ENCODE peak calls at places on chromosomes 16 and 17, in eight cellular contexts. N is AG04450; X is hippocampal formation; E is GM12864; W is HEK293T; P is H7; U is endodermal cell; B is CD4-positive, alpha-beta memory T cell. M is an unnamed sample.

GRCh38 chr17:57422574-57423164 is 166.3 kb downstream of the MSI2 start:
- DNase-seq in U (no peak), E (peak), B (no peak), P (no peak), N (no peak), W (no peak), X (no peak), M (no peak)

GRCh38 chr17:28901866-28902818 is 737 bp downstream of the DHRS13 start:
- DNase-seq in E (no peak), U (no peak), P (peak), X (no peak), B (no peak), N (no peak), W (peak), M (no peak)

GRCh38 chr17:8072727-8073461 is 14.6 kb downstream of the ALOX12B start:
- DNase-seq in N (no peak), E (no peak), X (no peak), B (peak), U (peak), P (peak), W (no peak), M (no peak)

GRCh38 chr16:709651-710499 is 4.3 kb upstream of the FBXL16 start:
- DNase-seq in B (no peak), P (peak), U (peak), E (no peak), N (peak), X (peak), W (peak), M (no peak)

GRCh38 chr16:86048221-86048620 is 149.3 kb downstream of the IRF8 start:
- DNase-seq in N (no peak), U (peak), X (no peak), P (peak), B (no peak), E (no peak), W (no peak), M (no peak)

GRCh38 chr17:80123791-80124190 is 22.4 kb downstream of the GAA start:
- DNase-seq in X (no peak), U (no peak), W (no peak), B (no peak), P (no peak), E (no peak), N (no peak), M (no peak)

GRCh38 chr17:9900744-9901143 is 4.3 kb downstream of the RCVRN start:
- DNase-seq in W (no peak), E (no peak), B (no peak), U (no peak), X (no peak), P (no peak), N (no peak), M (no peak)

GRCh38 chr17:79515646-79516604 is 94.9 kb downstream of the RBFOX3 start:
- DNase-seq in N (no peak), W (no peak), X (no peak), B (no peak), U (no peak), P (peak), E (no peak), M (no peak)

GRCh38 chr17:17355426-17355825 is 52.3 kb downstream of the NT5M start:
- DNase-seq in P (no peak), U (no peak), W (no peak), X (no peak), B (no peak), N (no peak), E (no peak), M (no peak)

GRCh38 chr17:73357318-73357717 is 45.5 kb upstream of the CDC42EP4 start:
- DNase-seq in W (no peak), X (peak), P (no peak), E (no peak), B (no peak), N (no peak), U (peak), M (no peak)

GRCh38 chr17:16906670-16907069 is 65.2 kb downstream of the TNFRSF13B start:
- DNase-seq in U (no peak), E (no peak), P (no peak), X (no peak), W (no peak), B (no peak), N (no peak), M (no peak)

GRCh38 chr16:17963185-17963836 is 373.2 kb downstream of the NPIPA8 start:
- DNase-seq in B (no peak), X (no peak), P (no peak), U (no peak), E (peak), W (no peak), N (no peak), M (no peak)

GRCh38 chr16:23575834-23576233 is 18.3 kb downstream of the UBFD1 start:
- DNase-seq in E (no peak), X (no peak), U (no peak), W (no peak), P (peak), B (no peak), N (no peak), M (no peak)

GRCh38 chr17:29283496-29283895 is 10.5 kb downstream of the NUFIP2 start:
- DNase-seq in E (no peak), W (no peak), U (no peak), N (no peak), X (no peak), P (no peak), B (no peak), M (no peak)

GRCh38 chr17:63446218-63446980 is at the start of gene CYB561:
- DNase-seq in W (peak), P (peak), B (peak), N (no peak), E (no peak), U (no peak), X (no peak), M (no peak)

GRCh38 chr17:35892091-35892637 is 12.0 kb upstream of the CCL5 start:
- DNase-seq in U (no peak), N (no peak), P (no peak), E (no peak), W (no peak), X (no peak), B (no peak), M (no peak)

GRCh38 chr16:24700549-24701392 is 28.7 kb upstream of the TNRC6A start:
- DNase-seq in W (peak), X (peak), P (peak), N (peak), E (no peak), U (peak), B (no peak), M (peak)

GRCh38 chr17:79082311-79083190 is 7.9 kb downstream of the ENGASE start:
- DNase-seq in W (peak), U (peak), E (no peak), P (peak), X (no peak), N (no peak), B (peak), M (no peak)

GRCh38 chr17:50191070-50192045 is 10.1 kb downstream of the COL1A1 start:
- DNase-seq in P (no peak), E (no peak), X (no peak), B (no peak), W (no peak), U (no peak), N (no peak), M (no peak)

GRCh38 chr17:72598705-72599104 is 477.9 kb downstream of the SOX9 start:
- DNase-seq in U (no peak), B (no peak), W (no peak), P (no peak), X (no peak), E (no peak), N (no peak), M (no peak)

GRCh38 chr17:77677210-77677609 is 281.3 kb upstream of the TNRC6C start:
- DNase-seq in E (no peak), N (no peak), X (no peak), B (no peak), W (no peak), U (no peak), P (no peak), M (no peak)

GRCh38 chr16:11024333-11025053 is 80.1 kb downstream of the CLEC16A start:
- DNase-seq in W (no peak), N (no peak), X (no peak), P (no peak), U (no peak), E (no peak), B (no peak), M (no peak)